ENCODE peak calls at places on chromosome 14, in seven cellular contexts. I, J, R, K, E, H and D are unnamed samples.
A peak's percentile ranks its signal among the peaks of the same experiment; 100 is the strongest.

GRCh38 chr14:85528882-85529585 is 910 bp upstream of the FLRT2 start:
- DNase-seq in I (no peak), J (peak; percentile 27), R (peak; percentile 89), K (peak; percentile 33), E (no peak), H (no peak), D (no peak)

GRCh38 chr14:99604766-99605298 is 825 bp upstream of the CCDC85C start:
- DNase-seq in I (peak; percentile 33), J (no peak), R (peak; percentile 33), K (no peak), E (peak; percentile 97), H (no peak), D (peak; percentile 70)

GRCh38 chr14:103384450-103385152 is 614 bp upstream of the MARK3 start:
- DNase-seq in I (no peak), J (no peak), R (no peak), K (no peak), E (peak; percentile 43), H (no peak), D (no peak)

GRCh38 chr14:106808458-106808857 is 1282.1 kb downstream of the TMEM121 start:
- DNase-seq in I (no peak), J (no peak), R (no peak), K (no peak), E (no peak), H (no peak), D (no peak)

GRCh38 chr14:61183486-61183885 is 97.7 kb downstream of the TMEM30B start:
- DNase-seq in I (no peak), J (no peak), R (peak; percentile 41), K (no peak), E (no peak), H (no peak), D (no peak)

GRCh38 chr14:68393178-68393763 is 399.6 kb downstream of the ZFP36L1 start:
- DNase-seq in I (no peak), J (no peak), R (no peak), K (no peak), E (no peak), H (no peak), D (no peak)

GRCh38 chr14:82146846-82147245 is 613.2 kb upstream of the SEL1L start:
- DNase-seq in I (no peak), J (no peak), R (no peak), K (no peak), E (no peak), H (no peak), D (no peak)

GRCh38 chr14:32203928-32204357 is 874 bp upstream of the RNU6-8 start:
- DNase-seq in I (peak; percentile 21), J (peak; percentile 21), R (no peak), K (no peak), E (no peak), H (no peak), D (peak; percentile 15)

GRCh38 chr14:58626441-58626840 is 11.3 kb upstream of the DACT1 start:
- DNase-seq in I (no peak), J (no peak), R (peak; percentile 85), K (no peak), E (no peak), H (peak; percentile 46), D (no peak)

GRCh38 chr14:22449612-22449930 is 139.5 kb downstream of the DAD1 start:
- DNase-seq in I (no peak), J (no peak), R (no peak), K (no peak), E (no peak), H (no peak), D (no peak)

GRCh38 chr14:84519836-84520235 is 1010.1 kb upstream of the FLRT2 start:
- DNase-seq in I (no peak), J (no peak), R (no peak), K (no peak), E (no peak), H (no peak), D (no peak)

GRCh38 chr14:92322516-92322915 is 449 bp upstream of the SLC24A4 start:
- DNase-seq in I (no peak), J (no peak), R (no peak), K (no peak), E (no peak), H (no peak), D (no peak)

GRCh38 chr14:56199095-56199975 is 81.1 kb downstream of the PELI2 start:
- DNase-seq in I (peak; percentile 61), J (no peak), R (peak; percentile 97), K (peak; percentile 82), E (no peak), H (peak; percentile 86), D (no peak)

GRCh38 chr14:58808828-58809227 is 171.1 kb downstream of the DACT1 start:
- DNase-seq in I (no peak), J (no peak), R (peak; percentile 72), K (peak; percentile 46), E (no peak), H (no peak), D (no peak)

GRCh38 chr14:94574336-94574735 is 6.9 kb upstream of the SERPINA5 start:
- DNase-seq in I (no peak), J (peak; percentile 20), R (no peak), K (no peak), E (no peak), H (no peak), D (no peak)

GRCh38 chr14:53237488-53237887 is 84.4 kb upstream of the DDHD1 start:
- DNase-seq in I (no peak), J (no peak), R (no peak), K (no peak), E (no peak), H (no peak), D (no peak)

GRCh38 chr14:85280074-85280473 is 249.9 kb upstream of the FLRT2 start:
- DNase-seq in I (no peak), J (no peak), R (no peak), K (no peak), E (no peak), H (no peak), D (no peak)

DNA sequence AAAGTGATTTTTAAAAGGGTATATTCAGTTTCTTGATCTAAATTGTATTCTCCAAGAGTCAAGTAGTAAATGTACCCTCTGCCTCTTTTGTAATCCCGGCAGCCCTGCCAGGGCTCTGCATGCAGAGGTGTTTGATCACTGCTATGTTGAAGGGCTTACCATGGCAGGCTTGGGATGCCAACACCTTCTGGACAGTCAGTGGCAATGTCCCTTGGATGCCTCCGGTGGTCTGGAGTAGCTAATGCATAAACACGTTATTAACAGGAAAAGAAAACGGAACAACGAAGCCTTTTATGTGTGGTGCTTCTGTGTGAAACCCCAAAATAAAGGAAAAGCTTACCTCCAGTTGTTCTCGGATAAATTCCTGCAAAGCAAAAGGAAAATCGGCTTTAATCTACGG is 19.9 kb downstream of the EIF2B2 start:
- DNase-seq in I (peak; percentile 11), J (no peak), R (no peak), K (no peak), E (no peak), H (no peak), D (peak; percentile 9)
- TF ChIP-seq CTCF in I (peak; percentile 37), J (no peak), R (peak; percentile 34), K (no peak), E (peak; percentile 31), H (peak; percentile 32), D (peak; percentile 42)

DNA sequence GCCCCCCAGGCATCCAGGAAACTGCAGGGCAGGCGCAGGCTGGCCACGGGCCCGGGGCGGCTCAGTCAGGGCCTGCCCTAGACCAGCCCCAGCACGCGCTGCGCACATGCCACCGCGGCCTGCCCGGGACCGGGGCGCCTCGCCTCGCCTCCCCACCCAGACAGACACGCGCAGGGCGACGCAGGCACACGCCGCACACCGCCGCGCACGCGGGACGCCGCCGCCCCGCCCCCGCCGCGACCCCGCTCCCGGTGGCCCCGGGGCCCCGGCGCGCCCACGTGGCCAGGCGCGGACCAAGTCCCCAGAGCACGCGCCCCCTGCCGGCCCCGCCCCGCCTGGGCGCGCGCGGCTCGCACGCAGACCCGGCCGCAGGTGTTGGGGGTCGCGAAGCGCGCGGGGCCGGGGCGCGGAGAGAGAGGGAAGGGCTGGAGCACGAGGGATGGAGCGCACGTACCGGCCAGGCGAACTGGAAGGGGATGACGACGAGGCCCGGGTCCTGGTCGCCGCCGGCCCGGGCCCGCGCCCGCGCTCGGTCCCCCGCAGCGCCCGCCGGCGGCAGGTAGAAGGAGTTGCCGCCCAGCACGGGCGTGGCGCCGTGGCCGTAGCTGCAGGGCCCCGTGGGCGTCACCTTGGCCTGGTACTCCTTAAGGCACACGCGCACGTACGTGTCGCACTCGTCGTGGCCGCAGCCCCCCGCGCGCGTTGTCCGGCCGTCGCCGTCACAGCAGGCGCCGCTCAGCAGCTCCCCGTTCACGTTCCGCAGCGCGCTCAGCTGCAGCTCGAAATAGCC is 1.1 kb downstream of the JAG2 start:
- DNase-seq in I (peak; percentile 16), J (peak; percentile 43), R (no peak), K (no peak), E (no peak), H (no peak), D (peak; percentile 61)
- TF ChIP-seq CTCF in I (peak; percentile 12), J (no peak), R (no peak), K (no peak), E (no peak), H (no peak), D (no peak)

GRCh38 chr14:86641310-86641709 is 1111.4 kb downstream of the FLRT2 start:
- DNase-seq in I (no peak), J (no peak), R (no peak), K (no peak), E (no peak), H (no peak), D (no peak)

GRCh38 chr14:86652512-86652911 is 1122.6 kb downstream of the FLRT2 start:
- DNase-seq in I (no peak), J (no peak), R (no peak), K (no peak), E (no peak), H (no peak), D (no peak)

GRCh38 chr14:86646125-86646524 is 1116.2 kb downstream of the FLRT2 start:
- DNase-seq in I (no peak), J (no peak), R (no peak), K (no peak), E (no peak), H (no peak), D (no peak)

DNA sequence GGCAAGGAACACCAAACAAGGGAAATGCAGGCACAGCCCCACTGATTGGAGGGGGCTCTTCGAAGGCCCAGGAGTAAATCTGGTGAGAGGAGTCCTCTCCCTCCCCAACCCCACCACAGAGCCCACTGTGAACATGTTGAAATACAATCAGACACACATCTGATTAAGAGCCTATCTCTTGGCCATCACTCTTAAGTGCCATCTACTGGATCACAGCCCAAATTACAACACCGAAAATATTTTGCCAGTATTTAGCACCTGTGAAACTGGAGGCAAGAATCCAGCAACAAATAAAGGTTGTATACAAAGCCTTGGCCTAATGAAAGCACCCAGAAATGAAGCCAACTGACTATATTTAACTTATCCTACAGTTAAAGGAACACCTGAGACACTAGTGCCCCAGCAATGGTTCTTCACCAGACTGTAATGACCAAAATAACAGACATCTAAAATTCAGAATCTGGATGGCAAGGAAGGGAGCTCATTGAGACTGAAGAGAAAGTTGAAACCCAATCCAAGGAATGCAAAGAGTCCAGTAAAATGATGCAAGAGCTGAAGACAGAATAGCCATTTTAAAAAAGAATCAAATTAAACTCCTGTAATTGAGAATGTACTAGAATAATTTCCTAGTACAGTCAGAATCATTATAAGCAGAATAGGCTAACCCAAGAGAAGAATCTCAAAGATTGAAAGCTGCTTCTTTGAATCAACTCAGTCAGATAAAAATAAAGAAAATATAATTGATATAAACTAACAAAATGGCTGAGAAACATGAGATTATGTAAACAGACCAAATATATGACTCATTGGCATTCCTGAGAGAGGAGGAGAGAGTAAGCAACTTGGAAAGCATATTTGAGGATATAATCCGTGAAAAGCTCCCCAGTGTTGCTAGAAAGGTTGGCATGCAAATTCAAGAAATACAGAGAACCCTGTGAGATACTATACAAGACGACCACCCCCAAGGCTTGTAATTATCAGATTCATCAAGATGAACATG is 1117.0 kb downstream of the FLRT2 start:
- DNase-seq in I (peak; percentile 1), J (no peak), R (peak; percentile 5), K (no peak), E (no peak), H (no peak), D (no peak)
- TF ChIP-seq CTCF in I (peak; percentile 12), J (no peak), R (no peak), K (no peak), E (no peak), H (peak; percentile 19), D (no peak)

GRCh38 chr14:91315844-91316267 is 71.4 kb upstream of the GPR68 start:
- DNase-seq in I (peak; percentile 96), J (no peak), R (no peak), K (no peak), E (no peak), H (no peak), D (no peak)
- TF ChIP-seq CTCF in I (peak; percentile 37), J (no peak), R (no peak), K (no peak), E (no peak), H (no peak), D (no peak)